ENCODE peak calls at places on chromosome 10, in ten cellular contexts. H, S, T, X, M, K, Y, D, L and Z are unnamed samples.

GRCh38 chr10:93468532-93469213 is 13.5 kb downstream of the MYOF start:
- DNase-seq in Y (no peak), D (no peak), S (no peak), H (no peak), T (no peak), M (peak), K (no peak), X (peak), L (no peak), Z (no peak)

GRCh38 chr10:404991-405390 is 269.7 kb downstream of the ZMYND11 start:
- DNase-seq in K (no peak), T (no peak), H (no peak), M (no peak), Y (no peak), X (no peak), S (no peak), D (no peak), L (no peak), Z (no peak)

GRCh38 chr10:37860494-37861190 is 3.2 kb upstream of the ZNF248 start:
- DNase-seq in S (no peak), D (no peak), T (no peak), K (peak), L (no peak), X (peak), Y (no peak), M (peak), H (no peak), Z (no peak)

GRCh38 chr10:119908201-119908600 is 15.7 kb downstream of the SEC23IP start:
- DNase-seq in D (no peak), Y (no peak), X (no peak), T (no peak), L (no peak), H (no peak), K (no peak), S (no peak), M (peak), Z (no peak)

GRCh38 chr10:132875435-132875834 is 66.9 kb downstream of the CFAP46 start:
- DNase-seq in K (no peak), T (no peak), D (no peak), L (no peak), M (no peak), Y (no peak), X (no peak), H (no peak), S (no peak), Z (peak)

GRCh38 chr10:93512565-93512964 is 16.2 kb downstream of the CEP55 start:
- DNase-seq in X (no peak), T (no peak), Y (no peak), S (no peak), L (no peak), H (no peak), M (peak), K (no peak), D (no peak), Z (no peak)

GRCh38 chr10:132382231-132382922 is 14.6 kb upstream of the PWWP2B start:
- DNase-seq in K (peak), H (no peak), Y (peak), T (peak), M (peak), S (no peak), D (peak), X (peak), L (no peak), Z (no peak)

GRCh38 chr10:6536102-6536501 is 44.0 kb downstream of the PRKCQ start:
- DNase-seq in D (no peak), L (no peak), M (no peak), H (no peak), S (no peak), X (no peak), Y (no peak), K (no peak), T (no peak), Z (peak)

GRCh38 chr10:31171402-31172120 is 139.9 kb upstream of the ZNF438 start:
- DNase-seq in Y (no peak), X (no peak), K (peak), L (no peak), D (no peak), H (no peak), S (no peak), M (peak), T (no peak), Z (no peak)

GRCh38 chr10:123944661-123945060 is 53.1 kb upstream of the CPXM2 start:
- DNase-seq in D (no peak), H (no peak), T (no peak), X (no peak), Y (no peak), K (no peak), L (no peak), S (no peak), M (no peak), Z (no peak)

GRCh38 chr10:124420254-124420653 is 1.5 kb upstream of the OAT start:
- DNase-seq in S (no peak), T (no peak), D (no peak), Y (no peak), M (no peak), K (no peak), H (no peak), L (no peak), X (no peak), Z (no peak)

GRCh38 chr10:47296111-47296894 is 3.7 kb upstream of the GDF10 start:
- DNase-seq in H (no peak), T (no peak), X (no peak), M (peak), D (no peak), S (no peak), L (no peak), K (no peak), Y (no peak), Z (no peak)

GRCh38 chr10:125857185-125857760 is 23.8 kb downstream of the DHX32 start:
- DNase-seq in Y (no peak), M (no peak), S (no peak), L (no peak), K (no peak), H (no peak), D (no peak), T (no peak), X (no peak), Z (no peak)

GRCh38 chr10:34854147-34854601 is 39.1 kb upstream of the PARD3 start:
- DNase-seq in K (peak), Y (no peak), M (peak), L (no peak), D (no peak), S (no peak), H (no peak), T (no peak), X (peak), Z (no peak)

GRCh38 chr10:124604214-124605000 is 139.8 kb downstream of the FAM53B start:
- DNase-seq in H (no peak), X (no peak), M (no peak), Y (no peak), L (no peak), S (no peak), K (no peak), T (no peak), D (no peak), Z (no peak)

GRCh38 chr10:102775973-102776669 is 32.4 kb downstream of the WBP1L start:
- DNase-seq in D (peak), M (peak), S (no peak), K (no peak), H (no peak), X (peak), T (no peak), Y (no peak), L (no peak), Z (no peak)

GRCh38 chr10:53808677-53809076 is 992.4 kb downstream of the PCDH15 start:
- DNase-seq in D (no peak), M (no peak), X (no peak), S (no peak), T (no peak), K (no peak), Y (no peak), L (no peak), H (no peak), Z (no peak)

GRCh38 chr10:70565556-70566514 is 36.7 kb downstream of the PRF1 start:
- DNase-seq in Y (no peak), X (no peak), T (no peak), D (no peak), M (no peak), K (no peak), S (no peak), H (no peak), L (no peak), Z (no peak)

GRCh38 chr10:22321156-22321711 is 335 bp downstream of the BMI1 start:
- DNase-seq in T (peak), Y (peak), S (no peak), L (peak), D (peak), M (peak), K (no peak), X (peak), H (no peak), Z (peak)

GRCh38 chr10:69654376-69654775 is 24.3 kb downstream of the FAM241B start:
- DNase-seq in M (no peak), T (no peak), K (no peak), L (no peak), X (no peak), D (no peak), Y (no peak), S (no peak), H (no peak), Z (no peak)

GRCh38 chr10:126640391-126640790 is 30.1 kb downstream of the C10orf90 start:
- DNase-seq in K (no peak), D (no peak), T (no peak), M (peak), Y (no peak), S (no peak), H (no peak), X (no peak), L (no peak), Z (no peak)

GRCh38 chr10:88540355-88540754 is 42.8 kb downstream of the RNLS start:
- DNase-seq in H (no peak), T (no peak), X (no peak), Y (no peak), L (no peak), S (no peak), D (no peak), M (no peak), K (no peak), Z (no peak)

GRCh38 chr10:974038-974784 is 14.0 kb upstream of the GTPBP4 start:
- DNase-seq in T (no peak), K (no peak), L (no peak), H (no peak), Y (no peak), S (no peak), D (no peak), M (no peak), X (no peak), Z (no peak)

GRCh38 chr10:129968937-129969527 is 5.0 kb upstream of the EBF3 start:
- DNase-seq in L (no peak), T (no peak), M (peak), S (no peak), H (no peak), D (peak), K (no peak), Y (peak), X (no peak), Z (no peak)

GRCh38 chr10:74243067-74243466 is 92.0 kb downstream of the ADK start:
- DNase-seq in X (no peak), L (no peak), T (no peak), S (no peak), Y (no peak), M (no peak), H (no peak), K (no peak), D (no peak), Z (no peak)

GRCh38 chr10:118729641-118730258 is 25.0 kb downstream of the CACUL1 start:
- DNase-seq in X (no peak), M (no peak), K (no peak), S (no peak), L (no peak), T (no peak), D (no peak), Y (no peak), H (no peak), Z (no peak)

GRCh38 chr10:108051218-108051617 is 886.7 kb upstream of the SORCS1 start:
- DNase-seq in H (no peak), M (no peak), X (no peak), K (no peak), T (no peak), Y (no peak), L (no peak), S (no peak), D (no peak), Z (no peak)

GRCh38 chr10:114723361-114723760 is 65.3 kb upstream of the ABLIM1 start:
- DNase-seq in H (no peak), K (no peak), X (no peak), M (no peak), D (no peak), T (no peak), S (no peak), L (no peak), Y (no peak), Z (no peak)